ENCODE peak calls at places on chromosomes 3 and 15, in ten cellular contexts. S is uterus, E is spleen, Y is A549, Z is right lobe of liver, P is transverse colon, B is mesenchymal stem cell, G is upper lobe of right lung, R is breast epithelium, I is fibroblast of mammary gland. D is an unnamed sample.

GRCh38 chr3:108474581-108474980 is 35.8 kb downstream of the MYH15 start:
- DNase-seq in S (no peak), E (no peak), Y (no peak), Z (no peak), P (no peak), B (no peak), G (no peak), R (no peak), I (no peak), D (no peak)

GRCh38 chr15:87973456-87974215 is 282.9 kb downstream of the NTRK3 start:
- DNase-seq in S (no peak), E (no peak), Y (no peak), Z (no peak), P (no peak), B (no peak), G (no peak), R (no peak), I (no peak), D (peak)

GRCh38 chr3:151550025-151550618 is 89.3 kb upstream of the IGSF10 start:
- DNase-seq in S (no peak), E (no peak), Y (no peak), Z (no peak), P (no peak), B (no peak), G (no peak), R (no peak), I (no peak), D (no peak)

GRCh38 chr3:8538904-8539303 is 37.3 kb downstream of the LMCD1 start:
- DNase-seq in S (no peak), E (no peak), Y (no peak), Z (no peak), P (no peak), B (peak), G (no peak), R (no peak), I (peak), D (no peak)

GRCh38 chr3:72247645-72248388 is 462.9 kb upstream of the PROK2 start:
- DNase-seq in S (no peak), E (no peak), Y (no peak), Z (no peak), P (no peak), B (no peak), G (no peak), R (no peak), I (no peak), D (no peak)

GRCh38 chr3:117526485-117527079 is 817.0 kb downstream of the TUSC7 start:
- DNase-seq in S (no peak), E (no peak), Y (no peak), Z (no peak), P (peak), B (peak), G (no peak), R (no peak), I (peak), D (no peak)

GRCh38 chr15:36653851-36654250 is 74.4 kb downstream of the CDIN1 start:
- DNase-seq in S (no peak), E (no peak), Y (no peak), Z (no peak), P (no peak), B (no peak), G (no peak), R (no peak), I (no peak), D (no peak)

GRCh38 chr3:129277829-129278271 is 820 bp upstream of the HMCES start:
- DNase-seq in S (no peak), E (peak), Y (no peak), Z (no peak), P (peak), B (peak), G (no peak), R (no peak), I (peak), D (no peak)

GRCh38 chr3:57659004-57659672 is 33.7 kb downstream of the DENND6A start:
- DNase-seq in S (no peak), E (no peak), Y (no peak), Z (no peak), P (no peak), B (no peak), G (no peak), R (no peak), I (no peak), D (no peak)

GRCh38 chr3:184360834-184361531 is 422 bp downstream of the CLCN2 start:
- DNase-seq in S (no peak), E (no peak), Y (no peak), Z (peak), P (no peak), B (no peak), G (no peak), R (no peak), I (no peak), D (no peak)

GRCh38 chr3:79250746-79251145 is 517.1 kb downstream of the ROBO1 start:
- DNase-seq in S (no peak), E (no peak), Y (no peak), Z (no peak), P (no peak), B (no peak), G (no peak), R (no peak), I (no peak), D (no peak)

GRCh38 chr15:79682285-79682684 is 214.5 kb downstream of the MTHFS start:
- DNase-seq in S (peak), E (no peak), Y (peak), Z (no peak), P (no peak), B (peak), G (no peak), R (no peak), I (peak), D (no peak)

GRCh38 chr15:55403531-55403930 is 4.6 kb downstream of the CCPG1 start:
- DNase-seq in S (no peak), E (no peak), Y (no peak), Z (no peak), P (no peak), B (peak), G (no peak), R (no peak), I (peak), D (no peak)

GRCh38 chr15:75228787-75229186 is 27.1 kb downstream of the C15orf39 start:
- DNase-seq in S (no peak), E (peak), Y (no peak), Z (no peak), P (no peak), B (no peak), G (peak), R (no peak), I (no peak), D (no peak)
- H3K4me3 ChIP-seq in S (no peak), E (no peak), Y (no peak), Z (no peak), P (no peak), B (no peak), G (no peak), R (no peak), I (no peak), D (no peak)

GRCh38 chr3:186198442-186198841 is 89.6 kb upstream of the ETV5 start:
- DNase-seq in S (no peak), E (no peak), Y (no peak), Z (no peak), P (no peak), B (no peak), G (no peak), R (no peak), I (no peak), D (no peak)

GRCh38 chr3:186189492-186189891 is 80.6 kb upstream of the ETV5 start:
- DNase-seq in S (no peak), E (no peak), Y (no peak), Z (no peak), P (no peak), B (no peak), G (no peak), R (no peak), I (no peak), D (no peak)

GRCh38 chr3:186193534-186194450 is 84.9 kb upstream of the ETV5 start:
- DNase-seq in S (no peak), E (no peak), Y (no peak), Z (no peak), P (no peak), B (peak), G (peak), R (no peak), I (no peak), D (peak)

GRCh38 chr3:186192823-186193222 is 83.9 kb upstream of the ETV5 start:
- DNase-seq in S (no peak), E (no peak), Y (no peak), Z (no peak), P (no peak), B (no peak), G (no peak), R (no peak), I (no peak), D (no peak)

DNA sequence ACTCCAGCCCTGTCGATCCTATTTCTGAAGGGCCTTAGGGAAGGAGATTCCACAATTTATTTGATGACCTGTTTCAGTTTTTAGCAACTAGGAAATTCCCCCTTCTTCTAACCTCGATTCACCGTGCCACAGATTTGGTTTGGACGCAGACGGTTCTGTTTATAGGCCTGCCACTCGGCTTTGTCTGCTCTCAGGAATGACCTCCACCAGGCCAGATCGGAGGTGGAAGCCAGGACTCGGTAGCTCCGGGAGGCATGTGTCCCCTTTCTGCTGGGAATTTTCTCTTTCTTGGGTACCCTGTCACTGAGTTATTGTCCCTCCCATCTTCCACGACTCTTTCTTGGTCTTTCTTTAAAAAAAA is 85.5 kb upstream of the ETV5 start:
- DNase-seq in S (no peak), E (no peak), Y (no peak), Z (no peak), P (no peak), B (no peak), G (no peak), R (no peak), I (no peak), D (no peak)
- H3K4me3 ChIP-seq in S (no peak), E (peak), Y (no peak), Z (no peak), P (peak), B (no peak), G (peak), R (no peak), I (no peak), D (no peak)

GRCh38 chr3:99503350-99503749 is 135.0 kb upstream of the COL8A1 start:
- DNase-seq in S (peak), E (no peak), Y (no peak), Z (no peak), P (no peak), B (peak), G (no peak), R (no peak), I (peak), D (no peak)

GRCh38 chr3:99500485-99500884 is 137.9 kb upstream of the COL8A1 start:
- DNase-seq in S (no peak), E (no peak), Y (no peak), Z (no peak), P (no peak), B (no peak), G (no peak), R (no peak), I (no peak), D (no peak)

GRCh38 chr3:99498544-99499234 is 139.7 kb upstream of the COL8A1 start:
- DNase-seq in S (no peak), E (no peak), Y (no peak), Z (no peak), P (no peak), B (no peak), G (no peak), R (no peak), I (no peak), D (no peak)

GRCh38 chr3:99502871-99503270 is 135.5 kb upstream of the COL8A1 start:
- DNase-seq in S (no peak), E (no peak), Y (no peak), Z (no peak), P (no peak), B (no peak), G (no peak), R (no peak), I (peak), D (no peak)

DNA sequence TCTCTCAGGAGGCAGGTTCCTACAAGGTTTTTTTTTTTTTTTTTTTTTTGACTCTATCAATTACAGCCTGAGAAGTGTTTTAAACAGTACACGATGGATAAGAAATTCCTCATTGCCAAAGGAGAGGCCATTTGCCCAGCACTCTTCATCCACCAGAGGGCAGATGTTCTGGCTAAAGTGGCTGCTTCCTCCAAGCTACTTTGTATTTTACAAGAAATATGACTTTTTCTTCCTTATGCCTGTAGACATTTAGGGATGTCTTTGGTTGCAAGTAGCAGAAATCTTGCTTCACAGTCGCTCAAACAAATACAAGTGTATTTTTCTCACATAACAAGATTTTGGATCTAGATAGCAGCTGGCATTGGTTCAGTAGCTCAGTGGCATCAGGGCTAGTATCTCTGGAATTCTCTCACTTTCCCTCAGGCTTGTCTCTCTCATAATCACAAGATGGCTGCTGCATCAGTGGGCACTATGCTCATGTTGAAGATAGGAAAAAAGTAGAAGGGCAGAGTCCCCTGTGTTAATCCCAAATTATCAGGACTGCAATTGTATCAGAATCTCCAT is 139.1 kb upstream of the COL8A1 start:
- DNase-seq in S (peak), E (no peak), Y (peak), Z (no peak), P (no peak), B (peak), G (no peak), R (no peak), I (peak), D (no peak)
- H3K4me3 ChIP-seq in S (no peak), E (no peak), Y (no peak), Z (no peak), P (no peak), B (no peak), G (no peak), R (no peak), I (no peak), D (no peak)

DNA sequence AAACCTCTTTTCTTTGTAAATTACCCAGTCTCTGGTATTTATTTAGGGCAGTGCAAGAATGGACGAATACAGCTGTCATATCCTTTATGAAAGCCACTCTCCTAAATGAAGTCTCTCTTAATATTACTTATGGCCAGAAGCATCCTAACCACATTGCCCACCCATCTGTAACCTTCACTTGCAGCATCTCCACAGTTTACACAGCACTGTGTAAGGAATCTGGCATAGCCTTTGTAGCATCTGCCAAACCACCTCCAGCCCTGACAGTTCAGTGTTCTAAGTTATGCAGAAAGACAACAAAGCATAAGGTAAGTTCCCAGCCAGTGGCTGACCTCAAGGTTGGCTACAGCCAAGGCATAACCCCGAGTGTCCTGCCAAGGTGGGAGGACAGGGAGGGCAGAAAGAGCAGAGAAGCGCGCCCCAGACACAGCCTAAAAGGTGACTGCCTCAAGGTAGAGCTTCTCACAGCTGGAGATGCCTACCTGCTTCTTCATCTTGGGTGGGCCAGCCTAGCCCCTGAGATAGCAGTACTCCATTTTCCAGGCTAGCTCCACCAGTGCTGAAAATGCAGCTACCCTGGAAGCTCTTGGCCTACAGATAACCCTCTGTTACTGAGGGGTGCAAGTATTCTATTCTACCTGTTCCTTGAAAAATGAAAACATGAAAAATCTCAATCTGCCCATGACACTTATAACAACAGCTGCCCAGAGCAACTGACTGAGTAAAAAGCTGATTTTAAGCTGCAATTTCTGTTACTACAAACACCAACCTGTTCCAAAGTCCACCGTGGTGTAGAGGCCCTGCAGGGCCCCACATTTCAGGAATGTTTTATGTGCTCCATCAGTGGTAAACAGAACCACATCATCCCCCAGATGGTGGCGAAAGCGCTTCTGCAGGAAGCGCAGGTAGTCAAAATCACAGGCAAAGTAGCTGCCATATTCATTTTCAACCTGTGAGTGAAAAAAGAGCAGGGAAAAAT is 39.3 kb downstream of the GLB1 start:
- DNase-seq in S (no peak), E (no peak), Y (no peak), Z (no peak), P (no peak), B (no peak), G (no peak), R (no peak), I (no peak), D (no peak)
- H3K4me3 ChIP-seq in S (no peak), E (no peak), Y (no peak), Z (no peak), P (no peak), B (no peak), G (no peak), R (no peak), I (no peak), D (no peak)

DNA sequence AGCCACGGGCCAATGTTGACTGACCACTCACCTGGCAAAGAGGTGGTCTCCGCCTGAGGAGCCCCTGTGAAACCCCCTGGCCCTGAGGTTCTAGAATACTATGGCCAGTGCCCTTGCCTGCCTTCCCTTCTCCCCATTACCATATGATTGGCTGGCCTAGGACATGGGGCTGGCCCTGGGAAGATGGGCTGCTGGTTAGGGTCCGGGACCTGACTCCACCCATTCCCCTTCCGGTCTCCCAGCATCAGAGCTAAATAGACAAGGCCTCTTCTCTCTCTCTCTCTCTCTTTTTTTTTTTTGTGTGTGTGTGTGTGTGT is 3.8 kb downstream of the CSK start:
- DNase-seq in S (no peak), E (peak), Y (no peak), Z (no peak), P (no peak), B (no peak), G (no peak), R (no peak), I (no peak), D (no peak)
- H3K4me3 ChIP-seq in S (no peak), E (peak), Y (no peak), Z (no peak), P (peak), B (no peak), G (peak), R (no peak), I (no peak), D (no peak)

GRCh38 chr15:75107905-75108838 is 84.8 kb downstream of the PPCDC start:
- DNase-seq in S (no peak), E (peak), Y (peak), Z (peak), P (peak), B (peak), G (no peak), R (no peak), I (peak), D (peak)
- H3K4me3 ChIP-seq in S (no peak), E (no peak), Y (no peak), Z (no peak), P (no peak), B (peak), G (no peak), R (no peak), I (no peak), D (no peak)

GRCh38 chr3:139353920-139354556 is 10.2 kb downstream of the MRPS22 start:
- DNase-seq in S (no peak), E (no peak), Y (peak), Z (no peak), P (no peak), B (peak), G (no peak), R (no peak), I (peak), D (no peak)

GRCh38 chr3:139355502-139355901 is 11.7 kb downstream of the MRPS22 start:
- DNase-seq in S (peak), E (no peak), Y (no peak), Z (no peak), P (no peak), B (peak), G (no peak), R (no peak), I (peak), D (no peak)

GRCh38 chr3:139354661-139355060 is 10.8 kb downstream of the MRPS22 start:
- DNase-seq in S (no peak), E (no peak), Y (no peak), Z (no peak), P (no peak), B (no peak), G (no peak), R (no peak), I (no peak), D (no peak)

GRCh38 chr3:139357899-139358298 is 14.1 kb downstream of the MRPS22 start:
- DNase-seq in S (no peak), E (no peak), Y (no peak), Z (no peak), P (no peak), B (no peak), G (no peak), R (no peak), I (no peak), D (no peak)

GRCh38 chr3:139355937-139356336 is 12.1 kb downstream of the MRPS22 start:
- DNase-seq in S (no peak), E (no peak), Y (no peak), Z (no peak), P (no peak), B (no peak), G (no peak), R (no peak), I (peak), D (no peak)
- H3K4me3 ChIP-seq in S (no peak), E (no peak), Y (no peak), Z (no peak), P (no peak), B (no peak), G (no peak), R (no peak), I (no peak), D (no peak)

GRCh38 chr15:66708389-66708788 is 6.4 kb downstream of the SMAD6 start:
- DNase-seq in S (no peak), E (no peak), Y (no peak), Z (no peak), P (no peak), B (no peak), G (no peak), R (no peak), I (no peak), D (no peak)

GRCh38 chr15:66705277-66705927 is 3.4 kb downstream of the SMAD6 start:
- DNase-seq in S (no peak), E (no peak), Y (no peak), Z (no peak), P (no peak), B (no peak), G (no peak), R (no peak), I (no peak), D (no peak)

GRCh38 chr15:66707310-66708160 is 5.5 kb downstream of the SMAD6 start:
- DNase-seq in S (peak), E (no peak), Y (peak), Z (peak), P (peak), B (peak), G (peak), R (no peak), I (peak), D (peak)

GRCh38 chr15:66706225-66706732 is 4.2 kb downstream of the SMAD6 start:
- DNase-seq in S (no peak), E (no peak), Y (no peak), Z (no peak), P (no peak), B (no peak), G (no peak), R (no peak), I (no peak), D (no peak)

GRCh38 chr15:66706840-66707239 is 4.8 kb downstream of the SMAD6 start:
- DNase-seq in S (no peak), E (no peak), Y (no peak), Z (no peak), P (no peak), B (no peak), G (no peak), R (no peak), I (no peak), D (no peak)
- H3K4me3 ChIP-seq in S (peak), E (no peak), Y (peak), Z (peak), P (peak), B (no peak), G (peak), R (no peak), I (no peak), D (peak)

GRCh38 chr15:42457445-42458442 is 33.2 kb downstream of the ZNF106 start:
- DNase-seq in S (peak), E (no peak), Y (no peak), Z (no peak), P (peak), B (peak), G (no peak), R (no peak), I (peak), D (peak)
- H3K4me3 ChIP-seq in S (peak), E (peak), Y (no peak), Z (no peak), P (peak), B (no peak), G (peak), R (peak), I (peak), D (peak)

D was measured in upper lobe of left lung.